ENCODE peak calls at places on chromosome 15, in six cellular contexts. F is cardiac muscle cell, T is cardiac fibroblast, J is left lung, X is neural progenitor cell, S is progenitor cell of endocrine pancreas. D is an unnamed sample.
A peak's percentile ranks its signal among the peaks of the same experiment; 100 is the strongest.

GRCh38 chr15:63465104-63465503 is 39.3 kb upstream of the USP3 start:
- DNase-seq in J (no peak), S (no peak), X (no peak), T (peak; percentile 33), F (no peak), D (no peak)

GRCh38 chr15:80201256-80202015 is 48.6 kb downstream of the FAH start:
- DNase-seq in X (no peak), J (no peak), F (no peak), S (no peak), T (no peak), D (no peak)

GRCh38 chr15:29050870-29051269 is 165.1 kb downstream of the APBA2 start:
- DNase-seq in T (peak; percentile 39), S (no peak), X (no peak), F (peak; percentile 30), J (no peak), D (no peak)

GRCh38 chr15:35519536-35520149 is 26.3 kb downstream of the DPH6 start:
- DNase-seq in S (no peak), J (no peak), X (peak; percentile 62), T (peak; percentile 76), F (peak; percentile 72), D (no peak)

GRCh38 chr15:91127236-91127914 is 27.3 kb downstream of the SV2B start:
- DNase-seq in F (no peak), S (no peak), X (peak; percentile 37), T (no peak), J (no peak), D (no peak)

GRCh38 chr15:75178171-75178937 is 23.3 kb upstream of the C15orf39 start:
- DNase-seq in X (peak; percentile 74), J (peak; percentile 86), T (no peak), S (peak; percentile 53), F (peak; percentile 77), D (no peak)

GRCh38 chr15:62208367-62208766 is 43.3 kb upstream of the C2CD4B start:
- DNase-seq in T (no peak), X (no peak), J (no peak), F (no peak), S (no peak), D (no peak)

GRCh38 chr15:96171842-96172241 is 158.7 kb upstream of the NR2F2 start:
- DNase-seq in J (no peak), S (peak; percentile 16), F (peak; percentile 20), T (no peak), X (peak; percentile 21), D (no peak)

GRCh38 chr15:75140080-75140879 is 61.4 kb upstream of the C15orf39 start:
- DNase-seq in F (no peak), T (no peak), S (no peak), X (peak; percentile 26), J (no peak), D (no peak)

GRCh38 chr15:100897873-100898490 is 18.4 kb downstream of the ALDH1A3 start:
- DNase-seq in F (no peak), X (no peak), J (no peak), T (no peak), S (no peak), D (no peak)

GRCh38 chr15:61364871-61365270 is 135.8 kb upstream of the RORA start:
- DNase-seq in S (peak; percentile 20), J (peak; percentile 66), F (peak; percentile 6), X (peak; percentile 88), T (no peak), D (no peak)

GRCh38 chr15:100726070-100726420 is 123.7 kb downstream of the ASB7 start:
- DNase-seq in J (no peak), S (no peak), X (no peak), F (no peak), T (no peak), D (no peak)

GRCh38 chr15:69206079-69206478 is 45.6 kb downstream of the GLCE start:
- DNase-seq in X (no peak), F (no peak), J (no peak), T (no peak), S (no peak), D (no peak)

GRCh38 chr15:49178477-49178876 is 8.4 kb downstream of the GALK2 start:
- DNase-seq in X (no peak), F (no peak), T (no peak), J (no peak), S (no peak), D (no peak)

GRCh38 chr15:35142578-35142977 is 57.5 kb upstream of the NANOGP8 start:
- DNase-seq in F (no peak), J (no peak), S (no peak), T (peak; percentile 19), X (no peak), D (no peak)

GRCh38 chr15:78450285-78450858 is 12.4 kb downstream of the IREB2 start:
- DNase-seq in T (no peak), J (no peak), S (no peak), F (no peak), X (no peak), D (no peak)

GRCh38 chr15:62240697-62241096 is 75.6 kb upstream of the C2CD4B start:
- DNase-seq in X (no peak), S (no peak), T (no peak), J (no peak), F (no peak), D (no peak)

GRCh38 chr15:65026756-65027155 is 2.7 kb downstream of the MTFMT start:
- DNase-seq in F (no peak), T (no peak), X (no peak), S (no peak), J (no peak), D (no peak)

GRCh38 chr15:73075151-73075859 is 23.0 kb downstream of the NEO1 start:
- DNase-seq in F (no peak), J (no peak), T (no peak), X (no peak), S (no peak), D (no peak)

GRCh38 chr15:74843891-74844299 is 939 bp upstream of the ULK3 start:
- DNase-seq in F (no peak), X (peak; percentile 24), S (no peak), J (no peak), T (no peak), D (no peak)

GRCh38 chr15:51907136-51907862 is 64.3 kb downstream of the LEO1 start:
- DNase-seq in T (peak; percentile 47), X (no peak), J (no peak), F (no peak), S (no peak), D (no peak)

GRCh38 chr15:68205558-68205944 is 419 bp upstream of the CALML4 start:
- DNase-seq in T (no peak), F (no peak), X (no peak), J (no peak), S (no peak), D (peak; percentile 20)

GRCh38 chr15:101022876-101023275 is 103.7 kb downstream of the LRRK1 start:
- DNase-seq in S (no peak), X (no peak), F (no peak), T (no peak), J (no peak), D (no peak)

GRCh38 chr15:88802991-88803240 is 320 bp upstream of the ACAN start:
- DNase-seq in F (no peak), X (no peak), S (peak; percentile 10), T (no peak), J (no peak), D (no peak)

GRCh38 chr15:88803241-88803919 is at the start of gene ACAN:
- DNase-seq in F (peak; percentile 46), S (peak; percentile 12), J (peak; percentile 68), X (peak; percentile 78), T (no peak), D (no peak)

GRCh38 chr15:88805031-88805780 is 2.0 kb downstream of the ACAN start:
- DNase-seq in F (no peak), J (no peak), X (no peak), T (no peak), S (no peak), D (no peak)

GRCh38 chr15:88803920-88804247 is 648 bp downstream of the ACAN start:
- DNase-seq in X (no peak), J (no peak), S (no peak), F (no peak), T (no peak), D (no peak)

GRCh38 chr15:88804257-88804656 is 1.0 kb downstream of the ACAN start:
- DNase-seq in S (no peak), J (no peak), T (no peak), F (no peak), X (no peak), D (no peak)
- TF ChIP-seq CTCF in S (no peak), J (no peak), T (no peak), F (no peak), X (no peak), D (no peak)

GRCh38 chr15:87597346-87598052 is 659.0 kb downstream of the NTRK3 start:
- DNase-seq in J (no peak), T (no peak), F (no peak), S (no peak), X (no peak), D (no peak)
- TF ChIP-seq CTCF in J (no peak), T (no peak), F (no peak), S (no peak), X (no peak), D (no peak)

GRCh38 chr15:70214266-70214665 is 116.5 kb upstream of the TLE3 start:
- DNase-seq in F (no peak), S (no peak), T (no peak), J (no peak), X (no peak), D (no peak)

GRCh38 chr15:70213779-70214178 is 116.1 kb upstream of the TLE3 start:
- DNase-seq in T (no peak), X (no peak), F (no peak), J (no peak), S (no peak), D (no peak)

GRCh38 chr15:70212963-70213315 is 115.2 kb upstream of the TLE3 start:
- DNase-seq in X (no peak), T (no peak), J (peak; percentile 56), F (no peak), S (no peak), D (no peak)

GRCh38 chr15:70215951-70216350 is 118.2 kb upstream of the TLE3 start:
- DNase-seq in F (no peak), X (no peak), S (no peak), T (no peak), J (no peak), D (no peak)

GRCh38 chr15:70214941-70215635 is 117.4 kb upstream of the TLE3 start:
- DNase-seq in X (no peak), T (no peak), J (no peak), S (no peak), F (no peak), D (no peak)
- TF ChIP-seq CTCF in X (no peak), T (no peak), J (no peak), S (no peak), F (no peak), D (no peak)

DNA sequence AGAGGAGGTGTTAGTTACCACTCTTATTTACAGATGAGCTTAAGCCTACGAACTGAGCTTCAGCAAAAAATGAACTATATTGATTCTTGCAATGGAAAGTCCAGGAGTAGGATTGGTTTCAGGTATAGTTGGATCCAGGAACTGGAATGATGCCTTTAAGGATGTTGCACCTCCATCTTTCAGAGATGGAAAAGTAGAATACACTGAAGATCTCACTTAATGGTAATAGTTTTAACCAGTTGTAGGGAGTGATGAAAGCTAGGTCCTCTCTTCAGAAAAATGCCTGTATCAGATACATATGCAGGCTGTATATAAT is 2.5 kb downstream of the SLC28A1 start:
- DNase-seq in X (no peak), F (no peak), T (no peak), S (no peak), J (no peak), D (no peak)
- TF ChIP-seq CTCF in X (no peak), F (no peak), T (no peak), S (no peak), J (no peak), D (no peak)

D was measured in omental fat pad.